ENCODE peak calls at places on chromosomes 5 and 9, in ten cellular contexts. D is body of pancreas, S is upper lobe of right lung, U is endothelial cell of umbilical vein, Y is dorsolateral prefrontal cortex, T is RWPE2, R is heart left ventricle, O is psoas muscle, J is GM23338, Z is GM13977. K is an unnamed sample.
A peak's percentile ranks its signal among the peaks of the same experiment; 100 is the strongest.

GRCh38 chr5:131610198-131611063 is 24.6 kb downstream of the RAPGEF6 start:
- DNase-seq in O (no peak), D (no peak), S (no peak), Y (no peak), T (no peak), R (no peak), Z (no peak), U (peak; percentile 87), J (peak; percentile 21), K (no peak)

GRCh38 chr5:122500245-122501086 is 188.4 kb downstream of the SNCAIP start:
- DNase-seq in S (no peak), J (peak; percentile 91), D (peak; percentile 15), Y (no peak), T (no peak), Z (peak; percentile 32), U (peak; percentile 49), O (peak; percentile 13), R (no peak), K (no peak)

GRCh38 chr9:2120926-2121689 is 106.0 kb downstream of the SMARCA2 start:
- DNase-seq in O (no peak), Z (no peak), U (peak; percentile 62), T (no peak), Y (no peak), J (no peak), R (no peak), D (peak; percentile 15), S (no peak), K (no peak)

GRCh38 chr9:121610638-121610953 is 40.8 kb upstream of the DAB2IP start:
- DNase-seq in O (no peak), R (no peak), D (no peak), Z (no peak), J (peak; percentile 72), S (no peak), U (no peak), T (no peak), Y (no peak), K (no peak)

GRCh38 chr9:134557331-134557730 is 84.3 kb upstream of the COL5A1 start:
- DNase-seq in O (no peak), Y (peak; percentile 80), S (peak; percentile 12), Z (no peak), J (no peak), U (no peak), T (peak; percentile 10), D (no peak), R (peak; percentile 14), K (peak; percentile 53)

GRCh38 chr9:16986441-16987387 is 116.2 kb upstream of the BNC2 start:
- DNase-seq in D (no peak), U (no peak), O (no peak), J (no peak), Z (no peak), Y (no peak), T (no peak), S (no peak), R (no peak), K (no peak)

GRCh38 chr5:108146222-108146621 is 235.7 kb downstream of the FBXL17 start:
- DNase-seq in Z (no peak), U (no peak), T (no peak), Y (no peak), D (no peak), O (no peak), S (no peak), R (no peak), J (no peak), K (no peak)

GRCh38 chr5:84228266-84228665 is 156.4 kb downstream of the EDIL3 start:
- DNase-seq in U (no peak), J (no peak), Z (no peak), T (no peak), O (no peak), R (no peak), D (no peak), Y (no peak), S (no peak), K (no peak)

GRCh38 chr9:133992780-133993634 is 883 bp upstream of the VAV2 start:
- DNase-seq in J (peak; percentile 80), U (peak; percentile 70), D (peak; percentile 82), Z (peak; percentile 92), O (peak; percentile 88), S (peak; percentile 91), Y (no peak), T (peak; percentile 89), R (peak; percentile 88), K (peak; percentile 96)

GRCh38 chr5:126776499-126777256 is at the start of gene LMNB1:
- DNase-seq in T (peak; percentile 99), D (peak; percentile 94), S (peak; percentile 98), J (peak; percentile 97), R (peak; percentile 95), Z (peak; percentile 93), O (peak; percentile 95), U (peak; percentile 95), Y (peak; percentile 90), K (peak; percentile 98)
- TF ChIP-seq CTCF in T (no peak), D (peak; percentile 25), S (peak; percentile 21), J (no peak), R (no peak), Z (no peak), O (no peak), U (no peak), Y (peak; percentile 30), K (no peak)

GRCh38 chr5:31218978-31219377 is 25.5 kb downstream of the CDH6 start:
- DNase-seq in R (no peak), T (no peak), O (no peak), Y (no peak), J (peak; percentile 23), Z (no peak), D (no peak), U (no peak), S (no peak), K (no peak)
- TF ChIP-seq CTCF in R (no peak), T (no peak), O (no peak), Y (no peak), J (peak; percentile 22), Z (no peak), D (no peak), U (no peak), S (no peak), K (no peak)

GRCh38 chr9:5838884-5839571 is 6.1 kb upstream of the ERMP1 start:
- DNase-seq in T (no peak), R (no peak), U (peak; percentile 55), Y (no peak), J (peak; percentile 58), O (no peak), Z (no peak), D (peak; percentile 72), S (no peak), K (no peak)
- TF ChIP-seq CTCF in T (no peak), R (no peak), U (no peak), Y (no peak), J (no peak), O (no peak), Z (no peak), D (no peak), S (no peak), K (no peak)

DNA sequence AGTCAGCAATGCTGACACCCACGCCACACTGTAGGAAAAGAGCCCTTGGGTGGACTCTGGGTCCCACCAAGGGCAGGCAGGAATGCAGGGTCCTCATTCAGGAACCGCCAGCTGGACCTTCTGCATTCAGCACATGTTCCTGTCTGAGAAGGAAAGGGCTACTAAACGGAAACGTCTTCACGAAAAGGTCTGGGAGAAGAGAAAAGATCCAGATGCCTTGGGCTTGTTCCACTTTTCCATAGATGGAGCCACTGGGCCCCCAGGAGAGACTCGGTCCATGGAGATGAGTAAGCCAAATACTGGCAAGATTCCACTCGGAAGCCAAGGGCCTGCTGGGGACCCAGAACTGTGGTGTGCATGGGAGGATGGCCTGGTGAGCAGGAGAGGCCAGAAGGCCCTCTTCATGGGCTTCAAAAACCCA is 38.4 kb downstream of the LHFPL2 start:
- DNase-seq in Z (no peak), O (no peak), J (no peak), S (no peak), R (peak; percentile 41), U (no peak), D (no peak), Y (no peak), T (no peak), K (no peak)
- TF ChIP-seq CTCF in Z (no peak), O (no peak), J (no peak), S (no peak), R (no peak), U (no peak), D (no peak), Y (no peak), T (no peak), K (no peak)